ENCODE peak calls at places on chromosomes 3 and 15, in nine cellular contexts. One of them, this sample, is unnamed.

GRCh38 chr3:31762016-31762764 is 218.9 kb downstream of the OSBPL10 start:
- DNase-seq in caudate nucleus: no peak
- DNase-seq in KG1: no peak
- DNase-seq in RWPE1: no peak
- DNase-seq in nucleus accumbens: no peak
- DNase-seq in colonic mucosa: no peak
- DNase-seq in skeletal muscle cell: no peak
- DNase-seq in tibial nerve: no peak
- DNase-seq in occipital lobe: no peak
- DNase-seq in this sample: no peak

GRCh38 chr3:133836497-133837158 is 31.0 kb downstream of the SRPRB start:
- DNase-seq in nucleus accumbens: no peak
- DNase-seq in occipital lobe: no peak
- DNase-seq in colonic mucosa: no peak
- DNase-seq in tibial nerve: no peak
- DNase-seq in KG1: no peak
- DNase-seq in skeletal muscle cell: no peak
- DNase-seq in caudate nucleus: no peak
- DNase-seq in RWPE1: no peak
- DNase-seq in this sample: no peak

GRCh38 chr3:171676600-171677175 is 133.6 kb downstream of the PLD1 start:
- DNase-seq in colonic mucosa: peak; percentile 81
- DNase-seq in KG1: no peak
- DNase-seq in skeletal muscle cell: no peak
- DNase-seq in nucleus accumbens: no peak
- DNase-seq in caudate nucleus: no peak
- DNase-seq in occipital lobe: no peak
- DNase-seq in tibial nerve: no peak
- DNase-seq in RWPE1: no peak
- DNase-seq in this sample: no peak

GRCh38 chr3:41488501-41488900 is 289.2 kb downstream of the CTNNB1 start:
- DNase-seq in occipital lobe: no peak
- DNase-seq in colonic mucosa: no peak
- DNase-seq in RWPE1: no peak
- DNase-seq in skeletal muscle cell: no peak
- DNase-seq in KG1: no peak
- DNase-seq in caudate nucleus: no peak
- DNase-seq in tibial nerve: no peak
- DNase-seq in nucleus accumbens: no peak
- DNase-seq in this sample: no peak

GRCh38 chr3:158792709-158793108 is 9.1 kb upstream of the MFSD1 start:
- DNase-seq in colonic mucosa: no peak
- DNase-seq in occipital lobe: no peak
- DNase-seq in KG1: no peak
- DNase-seq in caudate nucleus: no peak
- DNase-seq in tibial nerve: no peak
- DNase-seq in skeletal muscle cell: peak; percentile 77
- DNase-seq in nucleus accumbens: no peak
- DNase-seq in RWPE1: peak; percentile 73
- DNase-seq in this sample: no peak

GRCh38 chr3:16516695-16517481 is 3.4 kb upstream of the RFTN1 start:
- DNase-seq in caudate nucleus: no peak
- DNase-seq in KG1: no peak
- DNase-seq in nucleus accumbens: no peak
- DNase-seq in colonic mucosa: no peak
- DNase-seq in occipital lobe: no peak
- DNase-seq in tibial nerve: peak; percentile 20
- DNase-seq in RWPE1: peak; percentile 28
- DNase-seq in skeletal muscle cell: peak; percentile 32
- DNase-seq in this sample: no peak

GRCh38 chr3:138051946-138052802 is 42.2 kb downstream of the CLDN18 start:
- DNase-seq in tibial nerve: no peak
- DNase-seq in RWPE1: peak; percentile 44
- DNase-seq in colonic mucosa: peak; percentile 30
- DNase-seq in skeletal muscle cell: no peak
- DNase-seq in nucleus accumbens: no peak
- DNase-seq in caudate nucleus: no peak
- DNase-seq in occipital lobe: no peak
- DNase-seq in KG1: peak; percentile 13
- DNase-seq in this sample: peak; percentile 20

GRCh38 chr15:85748729-85749128 is 46.0 kb downstream of the KLHL25 start:
- DNase-seq in skeletal muscle cell: no peak
- DNase-seq in tibial nerve: no peak
- DNase-seq in colonic mucosa: no peak
- DNase-seq in nucleus accumbens: no peak
- DNase-seq in KG1: no peak
- DNase-seq in occipital lobe: no peak
- DNase-seq in caudate nucleus: no peak
- DNase-seq in RWPE1: no peak
- DNase-seq in this sample: no peak

GRCh38 chr3:9395570-9396300 is 1.7 kb upstream of the SETD5 start:
- DNase-seq in caudate nucleus: no peak
- DNase-seq in tibial nerve: no peak
- DNase-seq in skeletal muscle cell: no peak
- DNase-seq in KG1: no peak
- DNase-seq in RWPE1: peak; percentile 30
- DNase-seq in occipital lobe: no peak
- DNase-seq in nucleus accumbens: no peak
- DNase-seq in colonic mucosa: no peak
- DNase-seq in this sample: no peak

GRCh38 chr3:17686613-17687012 is 55.8 kb downstream of the TBC1D5 start:
- DNase-seq in colonic mucosa: no peak
- DNase-seq in RWPE1: no peak
- DNase-seq in nucleus accumbens: no peak
- DNase-seq in skeletal muscle cell: no peak
- DNase-seq in occipital lobe: peak; percentile 9
- DNase-seq in tibial nerve: no peak
- DNase-seq in caudate nucleus: no peak
- DNase-seq in KG1: no peak
- DNase-seq in this sample: no peak

GRCh38 chr3:38687306-38687705 is 37.8 kb upstream of the SCN5A start:
- DNase-seq in colonic mucosa: no peak
- DNase-seq in RWPE1: no peak
- DNase-seq in KG1: no peak
- DNase-seq in skeletal muscle cell: no peak
- DNase-seq in tibial nerve: no peak
- DNase-seq in nucleus accumbens: no peak
- DNase-seq in occipital lobe: no peak
- DNase-seq in caudate nucleus: no peak
- DNase-seq in this sample: no peak

GRCh38 chr3:45153658-45154437 is 7.7 kb upstream of the CDCP1 start:
- DNase-seq in caudate nucleus: no peak
- DNase-seq in tibial nerve: no peak
- DNase-seq in RWPE1: no peak
- DNase-seq in nucleus accumbens: no peak
- DNase-seq in occipital lobe: no peak
- DNase-seq in KG1: no peak
- DNase-seq in colonic mucosa: no peak
- DNase-seq in skeletal muscle cell: no peak
- DNase-seq in this sample: no peak

GRCh38 chr3:148614463-148614862 is 83.2 kb upstream of the AGTR1 start:
- DNase-seq in nucleus accumbens: no peak
- DNase-seq in colonic mucosa: no peak
- DNase-seq in occipital lobe: no peak
- DNase-seq in tibial nerve: no peak
- DNase-seq in caudate nucleus: no peak
- DNase-seq in skeletal muscle cell: no peak
- DNase-seq in KG1: no peak
- DNase-seq in RWPE1: no peak
- DNase-seq in this sample: no peak

GRCh38 chr3:65830948-65831732 is 207.6 kb downstream of the MAGI1 start:
- DNase-seq in occipital lobe: no peak
- DNase-seq in tibial nerve: no peak
- DNase-seq in colonic mucosa: no peak
- DNase-seq in KG1: no peak
- DNase-seq in skeletal muscle cell: no peak
- DNase-seq in RWPE1: no peak
- DNase-seq in caudate nucleus: no peak
- DNase-seq in nucleus accumbens: no peak
- DNase-seq in this sample: no peak

GRCh38 chr3:69445498-69445897 is 59.6 kb upstream of the FRMD4B start:
- DNase-seq in caudate nucleus: no peak
- DNase-seq in nucleus accumbens: no peak
- DNase-seq in RWPE1: no peak
- DNase-seq in occipital lobe: no peak
- DNase-seq in KG1: no peak
- DNase-seq in skeletal muscle cell: no peak
- DNase-seq in tibial nerve: no peak
- DNase-seq in colonic mucosa: no peak
- DNase-seq in this sample: no peak

GRCh38 chr3:35426581-35426980 is 212.7 kb upstream of the ARPP21 start:
- DNase-seq in RWPE1: no peak
- DNase-seq in KG1: no peak
- DNase-seq in caudate nucleus: no peak
- DNase-seq in tibial nerve: no peak
- DNase-seq in nucleus accumbens: no peak
- DNase-seq in colonic mucosa: no peak
- DNase-seq in occipital lobe: no peak
- DNase-seq in skeletal muscle cell: no peak
- DNase-seq in this sample: no peak

GRCh38 chr15:98401029-98401428 is 247.3 kb upstream of the IGF1R start:
- DNase-seq in colonic mucosa: no peak
- DNase-seq in tibial nerve: peak; percentile 68
- DNase-seq in caudate nucleus: no peak
- DNase-seq in skeletal muscle cell: no peak
- DNase-seq in RWPE1: no peak
- DNase-seq in KG1: no peak
- DNase-seq in nucleus accumbens: no peak
- DNase-seq in occipital lobe: no peak
- DNase-seq in this sample: no peak

GRCh38 chr15:62124953-62125263 is 40.2 kb downstream of the C2CD4B start:
- DNase-seq in colonic mucosa: no peak
- DNase-seq in nucleus accumbens: no peak
- DNase-seq in caudate nucleus: no peak
- DNase-seq in KG1: no peak
- DNase-seq in skeletal muscle cell: no peak
- DNase-seq in occipital lobe: no peak
- DNase-seq in RWPE1: no peak
- DNase-seq in tibial nerve: no peak
- DNase-seq in this sample: no peak

GRCh38 chr3:53725308-53725995 is 120.8 kb downstream of the CHDH start:
- DNase-seq in caudate nucleus: no peak
- DNase-seq in tibial nerve: no peak
- DNase-seq in occipital lobe: no peak
- DNase-seq in colonic mucosa: no peak
- DNase-seq in KG1: no peak
- DNase-seq in nucleus accumbens: no peak
- DNase-seq in skeletal muscle cell: no peak
- DNase-seq in RWPE1: no peak
- DNase-seq in this sample: no peak

GRCh38 chr15:68524753-68525584 is 53.8 kb upstream of the CORO2B start:
- DNase-seq in occipital lobe: no peak
- DNase-seq in KG1: no peak
- DNase-seq in skeletal muscle cell: peak; percentile 76
- DNase-seq in tibial nerve: no peak
- DNase-seq in caudate nucleus: no peak
- DNase-seq in RWPE1: no peak
- DNase-seq in nucleus accumbens: no peak
- DNase-seq in colonic mucosa: no peak
- DNase-seq in this sample: no peak

This sample was measured in foreskin melanocyte.